ENCODE peak calls at places on chromosome 5, in seven cellular contexts. T is H9, C is neuronal stem cell, K is IMR-90, I is mesendoderm, G is H1, Y is trophoblast cell. X is an unnamed sample.

GRCh38 chr5:126394211-126394828 is 28.9 kb upstream of the GRAMD2B start:
- DNase-seq in T (no peak), C (no peak), K (no peak), I (no peak), G (no peak), Y (no peak), X (no peak)

GRCh38 chr5:179827684-179828083 is 7.0 kb downstream of the SQSTM1 start:
- DNase-seq in T (no peak), C (no peak), K (peak), I (no peak), G (no peak), Y (no peak), X (peak)

GRCh38 chr5:18992264-18992663 is 995.7 kb downstream of the CDH18 start:
- DNase-seq in T (no peak), C (no peak), K (no peak), I (no peak), G (no peak), Y (peak), X (no peak)

GRCh38 chr5:138986186-138986775 is 111.1 kb upstream of the LRRTM2 start:
- DNase-seq in T (peak), C (no peak), K (no peak), I (no peak), G (no peak), Y (no peak), X (no peak)

GRCh38 chr5:94240616-94241287 is 377.7 kb downstream of the KIAA0825 start:
- DNase-seq in T (no peak), C (no peak), K (peak), I (no peak), G (no peak), Y (no peak), X (no peak)

GRCh38 chr5:146327471-146327870 is 11.2 kb upstream of the POU4F3 start:
- DNase-seq in T (no peak), C (no peak), K (no peak), I (no peak), G (no peak), Y (no peak), X (no peak)

GRCh38 chr5:7503564-7503963 is 107.6 kb downstream of the ADCY2 start:
- DNase-seq in T (no peak), C (no peak), K (no peak), I (no peak), G (no peak), Y (no peak), X (no peak)

GRCh38 chr5:124744170-124744911 is 2.1 kb downstream of the ZNF608 start:
- DNase-seq in T (no peak), C (no peak), K (peak), I (peak), G (no peak), Y (no peak), X (peak)

GRCh38 chr5:44051591-44051990 is 337.6 kb downstream of the FGF10 start:
- DNase-seq in T (no peak), C (no peak), K (no peak), I (no peak), G (no peak), Y (no peak), X (no peak)

GRCh38 chr5:80246995-80247729 is 8.7 kb downstream of the SERINC5 start:
- DNase-seq in T (peak), C (peak), K (peak), I (peak), G (no peak), Y (peak), X (peak)

GRCh38 chr5:142821733-142822487 is 51.7 kb downstream of the ARHGAP26 start:
- DNase-seq in T (no peak), C (no peak), K (peak), I (no peak), G (no peak), Y (peak), X (peak)

GRCh38 chr5:132500244-132500930 is 9.8 kb upstream of the IRF1 start:
- DNase-seq in T (no peak), C (no peak), K (no peak), I (no peak), G (no peak), Y (no peak), X (peak)

GRCh38 chr5:136200130-136200529 is 7.2 kb upstream of the SMIM32 start:
- DNase-seq in T (no peak), C (no peak), K (no peak), I (no peak), G (no peak), Y (no peak), X (no peak)

GRCh38 chr5:152188219-152188618 is 216.9 kb downstream of the NMUR2 start:
- DNase-seq in T (no peak), C (no peak), K (no peak), I (no peak), G (no peak), Y (no peak), X (no peak)

GRCh38 chr5:32443145-32443540 is 1.4 kb downstream of the ZFR start:
- DNase-seq in T (no peak), C (no peak), K (peak), I (no peak), G (no peak), Y (no peak), X (peak)

GRCh38 chr5:21236104-21236503 is 1248.1 kb upstream of the CDH18 start:
- DNase-seq in T (no peak), C (no peak), K (no peak), I (no peak), G (no peak), Y (no peak), X (no peak)

GRCh38 chr5:64691333-64691732 is 1.0 kb downstream of the SHISAL2B start:
- DNase-seq in T (no peak), C (peak), K (no peak), I (peak), G (no peak), Y (no peak), X (no peak)

GRCh38 chr5:135890296-135890695 is 5.3 kb downstream of the IL9 start:
- DNase-seq in T (no peak), C (no peak), K (no peak), I (no peak), G (no peak), Y (no peak), X (no peak)

GRCh38 chr5:10503997-10504761 is 59.7 kb upstream of the ANKRD33B start:
- DNase-seq in T (no peak), C (no peak), K (peak), I (no peak), G (no peak), Y (no peak), X (no peak)

GRCh38 chr5:133227897-133228296 is 176.1 kb downstream of the HSPA4 start:
- DNase-seq in T (no peak), C (no peak), K (no peak), I (no peak), G (no peak), Y (no peak), X (no peak)

DNA sequence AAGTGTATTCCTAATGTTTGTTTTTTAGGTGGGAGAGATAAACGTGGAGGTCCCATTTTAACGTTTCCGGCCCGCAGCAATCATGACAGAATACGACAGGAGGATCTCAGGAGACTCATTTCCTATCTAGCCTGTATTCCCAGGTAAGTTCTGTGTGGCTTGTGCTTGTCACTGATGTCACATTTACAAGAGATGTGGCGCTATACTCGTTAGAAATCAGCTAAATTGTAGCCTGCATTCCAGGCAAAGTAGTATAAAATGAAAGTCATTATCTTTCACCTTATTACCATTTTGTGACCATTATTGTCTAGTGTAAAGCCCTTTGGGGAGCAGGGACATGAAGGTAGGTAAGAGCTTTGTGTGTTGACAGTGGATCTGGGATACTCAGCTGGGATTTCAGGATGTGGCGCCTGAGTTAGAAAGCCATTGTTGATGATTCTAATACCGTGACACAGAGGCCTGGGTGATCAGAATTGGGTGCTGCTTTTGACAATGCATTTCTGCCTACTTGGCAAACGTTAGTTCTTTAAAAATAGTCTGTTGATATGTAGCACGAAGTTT is 137.2 kb downstream of the TRIO start:
- DNase-seq in T (no peak), C (no peak), K (no peak), I (no peak), G (no peak), Y (no peak), X (no peak)
- H2BK5ac ChIP-seq in T (no peak), C (no peak), K (peak), I (no peak), G (no peak), Y (no peak), X (no peak)

DNA sequence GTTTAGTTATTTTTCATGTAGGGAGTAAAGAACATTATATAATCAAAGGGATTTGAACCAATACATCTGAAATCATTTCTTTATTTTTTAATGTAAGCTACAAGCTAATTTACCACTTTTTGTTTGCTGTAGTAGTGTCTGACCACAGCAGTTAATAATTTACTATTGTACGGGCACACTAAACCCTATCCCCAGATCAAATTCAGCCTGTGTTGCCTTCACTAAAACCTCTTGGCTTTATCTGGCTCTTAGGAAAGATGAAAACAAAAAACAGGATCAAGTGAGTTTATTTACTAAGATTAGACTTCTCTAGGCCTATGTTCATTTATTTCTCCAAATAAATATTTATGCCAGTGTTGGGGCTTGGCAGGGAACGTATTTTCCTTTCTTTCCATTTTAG is 384.1 kb downstream of the EBF1 start:
- DNase-seq in T (no peak), C (no peak), K (no peak), I (no peak), G (no peak), Y (no peak), X (no peak)
- H2BK5ac ChIP-seq in T (no peak), C (no peak), K (no peak), I (no peak), G (no peak), Y (no peak), X (no peak)

GRCh38 chr5:54455413-54456157 is at the start of gene HSPB3:
- DNase-seq in T (no peak), C (no peak), K (peak), I (no peak), G (no peak), Y (peak), X (peak)

GRCh38 chr5:54458221-54458620 is 2.7 kb downstream of the HSPB3 start:
- DNase-seq in T (no peak), C (no peak), K (no peak), I (peak), G (no peak), Y (no peak), X (no peak)

GRCh38 chr5:54454602-54455001 is 897 bp upstream of the HSPB3 start:
- DNase-seq in T (no peak), C (no peak), K (no peak), I (no peak), G (no peak), Y (no peak), X (peak)

GRCh38 chr5:54460181-54460919 is 4.9 kb downstream of the HSPB3 start:
- DNase-seq in T (no peak), C (no peak), K (peak), I (peak), G (no peak), Y (no peak), X (peak)

GRCh38 chr5:54457094-54457531 is 1.6 kb downstream of the HSPB3 start:
- DNase-seq in T (no peak), C (no peak), K (peak), I (peak), G (no peak), Y (peak), X (peak)
- H2BK5ac ChIP-seq in T (no peak), C (no peak), K (peak), I (peak), G (no peak), Y (no peak), X (peak)

DNA sequence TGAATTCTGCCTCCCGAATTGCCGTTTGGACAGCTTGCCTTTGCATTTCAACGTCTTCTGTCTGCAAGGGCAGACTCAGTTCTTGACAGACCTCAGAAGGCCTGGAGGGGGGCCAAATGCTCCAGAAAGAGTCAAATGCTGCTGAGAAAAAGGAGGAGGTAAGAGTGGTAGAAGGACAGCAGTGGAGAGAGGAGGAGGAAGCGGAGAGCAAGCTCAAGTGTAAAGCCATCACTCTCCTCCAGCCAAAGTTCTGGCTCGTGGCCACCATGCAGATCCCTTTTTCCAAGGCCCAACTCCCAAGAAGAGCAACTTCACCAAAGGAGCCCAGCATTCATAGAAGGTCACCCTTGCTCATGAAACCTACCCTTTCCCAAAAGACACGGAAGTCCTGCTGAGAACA is 36.9 kb upstream of the SMIM23 start:
- DNase-seq in T (no peak), C (no peak), K (no peak), I (no peak), G (no peak), Y (no peak), X (no peak)
- H2BK5ac ChIP-seq in T (no peak), C (no peak), K (no peak), I (no peak), G (no peak), Y (no peak), X (no peak)

DNA sequence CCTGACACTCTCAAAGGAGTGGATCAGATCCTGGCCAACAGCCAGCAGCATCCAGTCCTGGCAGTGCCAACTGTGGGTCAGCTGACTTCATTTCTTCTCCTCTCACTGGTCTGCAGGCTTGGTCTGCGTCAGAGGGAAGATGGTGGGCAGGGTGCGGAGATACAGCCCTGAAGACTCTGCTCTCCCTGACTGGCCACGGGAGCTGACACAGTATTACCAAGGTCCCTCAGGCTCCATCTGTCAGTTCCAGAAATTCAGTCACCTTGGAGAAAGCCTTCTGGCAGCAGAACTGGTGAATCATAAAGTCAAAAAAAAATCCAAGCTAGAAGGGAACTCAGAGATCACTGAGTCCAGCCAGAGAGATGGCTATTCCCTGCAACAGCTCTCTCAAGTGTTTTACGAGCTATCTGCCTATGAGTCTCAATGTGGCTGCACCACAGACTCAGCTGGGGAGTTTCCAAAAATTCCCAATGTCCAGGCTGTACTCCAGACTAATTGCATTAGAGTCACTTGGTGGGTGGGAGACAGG is 27.9 kb downstream of the C1QTNF2 start:
- DNase-seq in T (no peak), C (no peak), K (peak), I (no peak), G (no peak), Y (no peak), X (peak)
- H2BK5ac ChIP-seq in T (no peak), C (no peak), K (no peak), I (no peak), G (no peak), Y (no peak), X (no peak)

DNA sequence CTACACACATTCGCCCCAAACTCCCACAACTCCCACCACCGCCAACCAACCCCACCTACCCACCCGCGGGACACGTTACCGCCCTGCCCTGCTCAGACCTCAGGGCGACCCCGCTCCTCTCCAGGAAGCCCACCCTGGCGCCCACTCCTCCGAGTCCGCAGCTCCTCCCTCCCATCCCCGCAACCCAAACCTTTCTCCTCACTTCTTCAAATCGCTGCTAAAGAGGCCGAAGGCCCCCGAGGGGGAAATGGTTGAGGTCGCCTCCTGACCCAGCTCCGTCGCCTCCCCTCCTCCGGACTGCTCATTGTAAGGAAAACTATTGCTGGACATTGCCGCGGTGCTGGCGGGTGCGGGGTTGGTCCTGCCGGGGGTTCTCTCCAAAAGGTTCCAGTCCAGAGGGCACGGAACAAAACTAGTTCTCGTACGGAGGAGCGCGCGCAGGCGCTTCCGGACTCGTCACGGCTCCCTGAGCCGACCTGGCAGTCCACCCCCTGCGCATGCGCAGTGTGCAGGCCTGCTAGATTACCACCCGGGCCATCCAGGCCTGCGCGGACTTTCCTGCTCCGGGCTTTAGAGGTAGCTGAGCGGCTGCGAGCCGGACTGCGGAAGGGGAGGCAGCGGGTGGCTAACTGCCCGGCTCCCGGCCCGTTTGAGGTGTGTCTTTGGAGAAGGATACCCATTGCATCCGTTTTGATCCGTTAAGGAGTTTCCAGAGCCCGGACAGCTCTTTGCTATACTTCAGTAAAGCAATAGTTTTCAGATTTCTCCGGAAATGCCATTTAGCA is at the start of gene AP3B1:
- DNase-seq in T (peak), C (peak), K (peak), I (peak), G (peak), Y (peak), X (peak)
- H2BK5ac ChIP-seq in T (no peak), C (peak), K (peak), I (peak), G (peak), Y (peak), X (peak)

GRCh38 chr5:158848634-158849033 is 251.1 kb downstream of the EBF1 start:
- DNase-seq in T (no peak), C (no peak), K (no peak), I (no peak), G (no peak), Y (no peak), X (no peak)
- H2BK5ac ChIP-seq in T (no peak), C (no peak), K (no peak), I (no peak), G (no peak), Y (no peak), X (no peak)

X was measured in mesenchymal stem cell.